ENCODE peak calls at places on chromosome 10, in four cellular contexts. I is M059J, T is T-helper 17 cell, V is astrocyte of the cerebellum. M is an unnamed sample.

GRCh38 chr10:81820418-81820817 is 54.6 kb upstream of the NRG3 start:
- DNase-seq in V (no peak), I (no peak), T (no peak), M (no peak)

GRCh38 chr10:70622981-70623844 is 20.7 kb upstream of the PRF1 start:
- DNase-seq in T (no peak), V (no peak), I (no peak), M (peak)

GRCh38 chr10:70337201-70337651 is 45.2 kb downstream of the LRRC20 start:
- DNase-seq in V (peak), I (peak), T (no peak), M (no peak)

GRCh38 chr10:75203724-75204123 is 6.9 kb upstream of the VDAC2 start:
- DNase-seq in T (no peak), I (no peak), V (no peak), M (no peak)

GRCh38 chr10:92891885-92892705 is 43.8 kb downstream of the EXOC6 start:
- DNase-seq in I (peak), T (no peak), V (peak), M (peak)

GRCh38 chr10:46550795-46551700 is 5.4 kb downstream of the GPRIN2 start:
- DNase-seq in I (no peak), T (no peak), V (no peak), M (no peak)

GRCh38 chr10:82680688-82681087 is 805.7 kb downstream of the NRG3 start:
- DNase-seq in T (no peak), V (no peak), I (no peak), M (no peak)

GRCh38 chr10:99484626-99485581 is 47.8 kb upstream of the NKX2-3 start:
- DNase-seq in T (no peak), V (no peak), I (no peak), M (no peak)

GRCh38 chr10:127999291-127999690 is 92.4 kb downstream of the PTPRE start:
- DNase-seq in V (no peak), T (no peak), I (no peak), M (no peak)

GRCh38 chr10:84540617-84541288 is 212.4 kb downstream of the CCSER2 start:
- DNase-seq in I (peak), V (peak), T (peak), M (peak)

GRCh38 chr10:100652406-100653130 is 92.8 kb upstream of the PAX2 start:
- DNase-seq in I (no peak), T (no peak), V (no peak), M (no peak)

GRCh38 chr10:8312861-8313260 is 258.4 kb downstream of the GATA3 start:
- DNase-seq in I (peak), T (no peak), V (no peak), M (no peak)

M was measured in GM03348.